ENCODE peak calls at places on chromosomes 5 and 9, in eight cellular contexts. R, J, B, K, S, U, Z and I are unnamed samples. For H3K9me3 and H3K4me1, the result is how much of the 10 kb centered on the place peaks cover.

GRCh38 chr9:38620483-38621433 is at the start of gene ANKRD18A:
- DNase-seq in R (peak), J (peak), B (peak), K (peak), S (peak), U (peak), Z (no peak), I (peak)

GRCh38 chr5:81268797-81269196 is 32.6 kb upstream of the ZCCHC9 start:
- DNase-seq in R (peak), J (no peak), B (no peak), K (peak), S (no peak), U (no peak), Z (no peak), I (no peak)

GRCh38 chr5:73861313-73861978 is 235.4 kb downstream of the ARHGEF28 start:
- DNase-seq in R (no peak), J (no peak), B (no peak), K (no peak), S (no peak), U (no peak), Z (no peak), I (no peak)

GRCh38 chr9:100098241-100098886 is 436 bp downstream of the ERP44 start:
- DNase-seq in R (peak), J (peak), B (peak), K (peak), S (peak), U (peak), Z (no peak), I (peak)

GRCh38 chr5:89712135-89712700 is 697.3 kb downstream of the CETN3 start:
- DNase-seq in R (no peak), J (no peak), B (no peak), K (no peak), S (no peak), U (no peak), Z (no peak), I (no peak)

GRCh38 chr9:137705443-137705863 is 86.6 kb downstream of the EHMT1 start:
- DNase-seq in R (no peak), J (no peak), B (no peak), K (no peak), S (no peak), U (peak), Z (no peak), I (no peak)

GRCh38 chr5:68333649-68334549 is 118.3 kb downstream of the PIK3R1 start:
- DNase-seq in R (peak), J (no peak), B (no peak), K (peak), S (no peak), U (no peak), Z (no peak), I (no peak)

GRCh38 chr5:164204338-164204946 is 699.0 kb downstream of the MAT2B start:
- DNase-seq in R (peak), J (no peak), B (no peak), K (peak), S (no peak), U (no peak), Z (no peak), I (no peak)

GRCh38 chr9:101737705-101738565 is 512 bp downstream of the GRIN3A start:
- DNase-seq in R (no peak), J (peak), B (no peak), K (no peak), S (peak), U (peak), Z (no peak), I (peak)

GRCh38 chr5:152378730-152379129 is 26.3 kb downstream of the NMUR2 start:
- DNase-seq in R (no peak), J (no peak), B (no peak), K (peak), S (no peak), U (no peak), Z (no peak), I (no peak)

GRCh38 chr5:72134226-72134625 is 27.0 kb downstream of the MAP1B start:
- DNase-seq in R (no peak), J (no peak), B (no peak), K (peak), S (no peak), U (no peak), Z (no peak), I (no peak)

GRCh38 chr5:113488645-113489184 is 462 bp upstream of the MCC start:
- DNase-seq in R (peak), J (no peak), B (no peak), K (peak), S (no peak), U (no peak), Z (no peak), I (no peak)

GRCh38 chr5:2902742-2903297 is 151.3 kb upstream of the IRX2 start:
- DNase-seq in R (no peak), J (no peak), B (no peak), K (no peak), S (no peak), U (no peak), Z (no peak), I (no peak)
- H3K9me3 ChIP-seq in R (half or more), J (under half), B (under half), K (under half), S (under half), U (under half), Z (under half), I (under half)

DNA sequence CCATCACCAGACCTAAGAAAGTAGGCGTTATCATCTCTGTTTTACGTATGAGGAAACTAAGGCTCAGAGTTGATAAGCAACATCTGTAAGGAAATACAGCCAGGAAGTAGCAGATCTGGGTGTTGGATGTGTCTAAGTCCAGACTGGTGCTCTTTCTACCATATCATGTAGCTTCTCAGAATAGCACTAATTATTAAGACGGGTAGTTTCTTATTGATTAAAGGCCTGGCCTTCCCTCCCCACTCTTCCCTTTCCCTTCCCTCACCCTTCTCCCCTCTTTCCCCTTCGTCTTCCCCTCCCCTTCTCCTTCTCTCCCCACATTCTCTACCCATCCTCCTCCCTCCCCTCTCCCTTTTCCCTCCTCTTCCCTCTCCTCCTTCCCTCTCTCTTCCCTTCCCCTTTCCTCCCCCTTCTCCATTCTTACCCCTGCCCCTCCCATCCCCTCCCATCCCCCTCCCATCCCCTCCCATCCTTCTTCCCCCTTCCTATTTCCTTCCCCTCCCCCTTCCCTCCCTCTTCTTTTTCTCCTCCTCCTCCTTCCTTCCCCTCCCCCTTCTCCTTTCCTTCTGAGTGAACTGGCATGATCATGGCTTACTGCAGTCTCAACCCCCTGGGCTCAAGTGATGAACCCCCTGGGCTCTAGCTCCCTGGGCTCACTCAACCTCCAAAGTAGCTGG is 79.4 kb downstream of the SNX24 start:
- DNase-seq in R (no peak), J (no peak), B (no peak), K (no peak), S (no peak), U (no peak), Z (no peak), I (no peak)
- H3K4me1 ChIP-seq in R (under half), J (under half), B (under half), K (under half), S (under half), U (under half), Z (under half), I (under half)

GRCh38 chr5:8905021-8905420 is 640.9 kb downstream of the SEMA5A start:
- DNase-seq in R (peak), J (no peak), B (no peak), K (peak), S (no peak), U (no peak), Z (no peak), I (no peak)

GRCh38 chr5:8907168-8907868 is 638.6 kb downstream of the SEMA5A start:
- DNase-seq in R (peak), J (no peak), B (no peak), K (peak), S (no peak), U (no peak), Z (no peak), I (no peak)

GRCh38 chr5:8912106-8912505 is 633.8 kb downstream of the SEMA5A start:
- DNase-seq in R (peak), J (no peak), B (no peak), K (peak), S (no peak), U (no peak), Z (no peak), I (no peak)

GRCh38 chr5:8906303-8906967 is 639.4 kb downstream of the SEMA5A start:
- DNase-seq in R (peak), J (no peak), B (no peak), K (peak), S (no peak), U (no peak), Z (no peak), I (no peak)

DNA sequence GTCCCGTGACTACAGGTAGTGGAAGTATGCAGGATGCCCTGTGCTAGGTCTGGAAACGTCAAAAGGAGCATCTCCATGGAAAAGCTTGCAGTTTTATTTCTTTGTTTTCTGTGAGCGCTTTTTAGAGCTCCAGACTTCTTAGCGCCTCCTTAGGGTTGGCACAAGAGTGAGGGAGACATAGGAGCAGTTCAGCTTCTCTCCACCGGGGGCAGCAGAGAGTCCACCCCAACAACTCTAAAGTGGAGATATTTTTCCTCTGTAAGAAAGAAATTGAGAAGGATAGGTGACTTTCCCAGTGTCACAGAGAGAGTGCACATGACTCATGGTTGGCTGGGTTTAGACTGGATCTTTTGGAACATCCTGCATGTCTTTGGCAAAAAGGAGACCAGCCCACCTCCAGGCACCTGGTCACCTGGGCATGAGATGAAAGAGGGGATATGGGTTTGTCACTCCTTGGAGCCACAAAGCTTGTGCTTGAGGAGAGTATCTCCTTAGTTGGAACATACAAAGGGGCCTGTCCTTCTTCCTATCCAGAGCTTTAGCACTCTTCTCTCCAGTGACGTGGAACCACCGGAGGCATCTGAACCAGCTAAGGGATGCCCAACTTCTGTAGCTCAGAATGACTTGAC is 637.7 kb downstream of the SEMA5A start:
- DNase-seq in R (peak), J (no peak), B (no peak), K (peak), S (peak), U (peak), Z (no peak), I (no peak)
- TF ChIP-seq CTCF in R (peak), J (peak), B (no peak), K (peak), S (peak), U (peak), Z (peak), I (peak)

GRCh38 chr5:141258948-141259347 is 13.8 kb downstream of the PCDHB15 start:
- DNase-seq in R (no peak), J (no peak), B (no peak), K (no peak), S (no peak), U (no peak), Z (no peak), I (no peak)
- H3K9me3 ChIP-seq in R (under half), J (under half), B (under half), K (under half), S (under half), U (half or more), Z (half or more), I (half or more)

GRCh38 chr9:128684065-128684324 is 5.0 kb upstream of the SET start:
- DNase-seq in R (no peak), J (no peak), B (no peak), K (no peak), S (no peak), U (no peak), Z (no peak), I (no peak)
- H3K4me1 ChIP-seq in R (under half), J (under half), B (under half), K (under half), S (under half), U (under half), Z (under half), I (under half)

GRCh38 chr9:17800397-17800796 is 221.5 kb downstream of the SH3GL2 start:
- DNase-seq in R (no peak), J (no peak), B (no peak), K (no peak), S (no peak), U (no peak), Z (no peak), I (no peak)

GRCh38 chr9:17807670-17808282 is 228.9 kb downstream of the SH3GL2 start:
- DNase-seq in R (no peak), J (no peak), B (no peak), K (no peak), S (no peak), U (peak), Z (no peak), I (no peak)

GRCh38 chr9:17799383-17799782 is 220.5 kb downstream of the SH3GL2 start:
- DNase-seq in R (peak), J (no peak), B (no peak), K (peak), S (no peak), U (no peak), Z (no peak), I (no peak)

GRCh38 chr9:17802249-17802857 is 223.5 kb downstream of the SH3GL2 start:
- DNase-seq in R (peak), J (no peak), B (no peak), K (peak), S (no peak), U (no peak), Z (no peak), I (no peak)
- TF ChIP-seq CTCF in R (peak), J (no peak), B (no peak), K (peak), S (peak), U (no peak), Z (no peak), I (peak)

DNA sequence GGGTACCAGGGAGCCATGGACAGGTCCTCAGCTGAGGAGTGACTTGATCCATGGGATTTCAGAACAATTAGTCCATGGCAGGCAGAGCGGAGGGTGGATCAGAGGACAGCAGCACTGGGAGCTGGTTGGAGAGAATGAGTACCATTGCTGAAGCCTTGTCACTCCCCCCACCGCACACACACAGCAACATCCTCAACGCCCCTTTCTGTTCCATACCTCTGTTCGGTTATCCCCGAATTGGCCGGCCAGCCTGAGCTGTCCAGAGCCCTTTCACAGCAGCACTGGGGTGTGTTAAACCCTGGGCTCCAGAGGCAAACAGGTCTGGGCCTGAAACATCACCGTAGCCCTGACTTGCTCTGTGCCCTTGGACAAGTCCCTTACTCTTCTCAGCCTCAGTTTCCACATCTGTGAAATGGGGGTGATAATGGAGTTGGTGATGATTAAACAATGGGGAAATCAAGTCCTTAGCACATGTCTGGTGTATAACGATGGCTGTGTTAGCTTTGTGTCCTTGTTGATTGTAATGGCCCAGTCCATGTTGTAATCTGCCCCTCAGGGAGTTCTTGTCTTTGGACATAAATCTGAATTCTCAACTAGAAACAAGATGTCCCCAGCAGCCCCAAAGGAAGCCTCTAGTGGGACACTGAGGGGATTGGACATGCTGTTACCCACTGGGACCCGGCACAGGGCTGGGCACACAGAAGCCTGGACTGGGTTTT is 16.9 kb downstream of the GSN start:
- DNase-seq in R (no peak), J (no peak), B (no peak), K (no peak), S (no peak), U (peak), Z (no peak), I (no peak)
- H3K9me3 ChIP-seq in R (under half), J (under half), B (under half), K (under half), S (under half), U (under half), Z (under half), I (under half)